ENCODE peak calls at places on chromosomes 3 and 15, in eight cellular contexts. One of them, this sample, is unnamed.

GRCh38 chr15:60945196-60945595 is 283.9 kb downstream of the RORA start:
- DNase-seq in H9: no peak
- DNase-seq in ovary: peak
- DNase-seq in WTC11: no peak
- DNase-seq in body of pancreas: peak
- DNase-seq in prostate gland: peak
- DNase-seq in PC-9: no peak
- DNase-seq in PC-3: no peak
- DNase-seq in this sample: no peak

GRCh38 chr15:34304613-34305012 is 33.0 kb downstream of the SLC12A6 start:
- DNase-seq in WTC11: no peak
- DNase-seq in H9: no peak
- DNase-seq in PC-3: peak
- DNase-seq in prostate gland: no peak
- DNase-seq in PC-9: no peak
- DNase-seq in ovary: no peak
- DNase-seq in body of pancreas: no peak
- DNase-seq in this sample: no peak

GRCh38 chr15:83166218-83166617 is 41.4 kb downstream of the HDGFL3 start:
- DNase-seq in body of pancreas: no peak
- DNase-seq in WTC11: no peak
- DNase-seq in prostate gland: no peak
- DNase-seq in H9: no peak
- DNase-seq in PC-3: no peak
- DNase-seq in ovary: no peak
- DNase-seq in PC-9: no peak
- DNase-seq in this sample: no peak

GRCh38 chr3:22231061-22231460 is 480.1 kb upstream of the ZNF385D start:
- DNase-seq in body of pancreas: no peak
- DNase-seq in PC-9: no peak
- DNase-seq in WTC11: no peak
- DNase-seq in H9: no peak
- DNase-seq in PC-3: peak
- DNase-seq in ovary: no peak
- DNase-seq in prostate gland: no peak
- DNase-seq in this sample: no peak

GRCh38 chr3:160150066-160150465 is 75.2 kb upstream of the C3orf80 start:
- DNase-seq in PC-9: no peak
- DNase-seq in WTC11: no peak
- DNase-seq in H9: no peak
- DNase-seq in ovary: no peak
- DNase-seq in prostate gland: no peak
- DNase-seq in PC-3: no peak
- DNase-seq in body of pancreas: no peak
- DNase-seq in this sample: no peak

GRCh38 chr3:133295199-133295901 is 104.5 kb upstream of the BFSP2 start:
- DNase-seq in prostate gland: no peak
- DNase-seq in PC-9: no peak
- DNase-seq in H9: peak
- DNase-seq in ovary: no peak
- DNase-seq in body of pancreas: no peak
- DNase-seq in WTC11: no peak
- DNase-seq in PC-3: peak
- DNase-seq in this sample: no peak

GRCh38 chr15:101499863-101500713 is 10.6 kb upstream of the PCSK6 start:
- DNase-seq in prostate gland: peak
- DNase-seq in H9: no peak
- DNase-seq in body of pancreas: peak
- DNase-seq in WTC11: no peak
- DNase-seq in ovary: no peak
- DNase-seq in PC-9: no peak
- DNase-seq in PC-3: peak
- DNase-seq in this sample: peak

GRCh38 chr3:28028554-28028953 is 212.9 kb upstream of the CMC1 start:
- DNase-seq in prostate gland: no peak
- DNase-seq in PC-3: peak
- DNase-seq in PC-9: no peak
- DNase-seq in WTC11: no peak
- DNase-seq in H9: no peak
- DNase-seq in ovary: no peak
- DNase-seq in body of pancreas: no peak
- DNase-seq in this sample: no peak

GRCh38 chr3:100695696-100696095 is 13.6 kb upstream of the TFG start:
- DNase-seq in body of pancreas: no peak
- DNase-seq in WTC11: no peak
- DNase-seq in ovary: no peak
- DNase-seq in PC-3: no peak
- DNase-seq in PC-9: no peak
- DNase-seq in prostate gland: no peak
- DNase-seq in H9: no peak
- DNase-seq in this sample: no peak

DNA sequence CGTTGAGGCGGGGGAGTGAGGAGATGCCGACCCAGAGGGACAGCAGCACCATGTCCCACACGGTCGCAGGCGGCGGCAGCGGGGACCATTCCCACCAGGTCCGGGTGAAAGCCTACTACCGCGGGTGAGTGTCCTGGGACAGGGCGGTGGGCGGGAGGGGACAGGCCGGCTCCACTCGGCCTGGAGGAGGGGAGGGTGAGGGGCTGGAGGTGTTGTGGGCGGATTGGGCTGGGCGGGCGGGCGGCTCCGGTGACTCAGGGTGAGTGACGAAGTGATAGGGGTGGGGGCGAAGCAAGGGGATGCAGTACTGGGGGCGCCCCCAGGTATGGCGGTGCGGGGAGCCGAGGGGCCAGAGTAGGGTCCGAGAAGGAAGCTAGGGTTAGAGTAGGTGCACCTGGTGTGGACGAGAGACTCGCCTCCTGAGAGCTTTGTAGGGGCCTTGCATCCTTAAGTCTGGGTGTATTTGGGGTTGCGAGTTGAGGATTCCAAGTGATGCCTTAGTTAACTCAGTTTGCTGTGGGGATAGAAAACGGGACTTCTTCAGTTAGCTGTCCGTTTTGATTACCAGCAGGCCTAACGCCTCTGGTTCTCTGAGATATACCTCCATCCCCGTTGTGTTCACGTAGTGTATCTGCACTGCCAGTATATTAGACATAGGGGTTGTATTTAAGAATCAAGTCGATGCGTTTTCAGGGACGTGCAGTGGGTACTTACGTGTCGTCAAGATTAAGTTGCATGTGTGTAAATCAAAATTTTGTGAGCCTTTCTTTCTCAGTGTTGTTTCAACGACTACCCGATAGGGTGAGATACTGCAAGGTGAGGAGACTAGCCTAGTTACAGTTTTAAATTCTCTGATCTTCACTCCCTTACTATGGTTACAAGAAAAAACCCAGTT is 670 bp downstream of the PRKCI start:
- DNase-seq in ovary: peak
- DNase-seq in WTC11: peak
- DNase-seq in PC-9: no peak
- DNase-seq in PC-3: peak
- DNase-seq in body of pancreas: peak
- DNase-seq in prostate gland: peak
- DNase-seq in H9: peak
- DNase-seq in this sample: no peak
- TF ChIP-seq CTCF in ovary: no peak
- TF ChIP-seq CTCF in WTC11: no peak
- TF ChIP-seq CTCF in PC-9: peak
- TF ChIP-seq CTCF in PC-3: no peak
- TF ChIP-seq CTCF in body of pancreas: no peak
- TF ChIP-seq CTCF in prostate gland: no peak
- TF ChIP-seq CTCF in H9: peak
- TF ChIP-seq CTCF in this sample: peak

GRCh38 chr3:190701096-190701532 is 161.4 kb downstream of the GMNC start:
- DNase-seq in H9: peak
- DNase-seq in WTC11: peak
- DNase-seq in PC-9: peak
- DNase-seq in PC-3: peak
- DNase-seq in ovary: no peak
- DNase-seq in body of pancreas: peak
- DNase-seq in prostate gland: peak
- DNase-seq in this sample: no peak
- TF ChIP-seq CTCF in H9: peak
- TF ChIP-seq CTCF in WTC11: no peak
- TF ChIP-seq CTCF in PC-9: peak
- TF ChIP-seq CTCF in PC-3: peak
- TF ChIP-seq CTCF in ovary: no peak
- TF ChIP-seq CTCF in body of pancreas: peak
- TF ChIP-seq CTCF in prostate gland: peak
- TF ChIP-seq CTCF in this sample: peak

GRCh38 chr3:179768080-179768479 is 115.2 kb downstream of the USP13 start:
- DNase-seq in body of pancreas: peak
- DNase-seq in PC-3: peak
- DNase-seq in PC-9: peak
- DNase-seq in prostate gland: no peak
- DNase-seq in ovary: peak
- DNase-seq in H9: peak
- DNase-seq in WTC11: peak
- DNase-seq in this sample: no peak
- TF ChIP-seq CTCF in body of pancreas: peak
- TF ChIP-seq CTCF in PC-3: peak
- TF ChIP-seq CTCF in PC-9: peak
- TF ChIP-seq CTCF in prostate gland: no peak
- TF ChIP-seq CTCF in ovary: peak
- TF ChIP-seq CTCF in H9: peak
- TF ChIP-seq CTCF in WTC11: peak
- TF ChIP-seq CTCF in this sample: no peak

DNA sequence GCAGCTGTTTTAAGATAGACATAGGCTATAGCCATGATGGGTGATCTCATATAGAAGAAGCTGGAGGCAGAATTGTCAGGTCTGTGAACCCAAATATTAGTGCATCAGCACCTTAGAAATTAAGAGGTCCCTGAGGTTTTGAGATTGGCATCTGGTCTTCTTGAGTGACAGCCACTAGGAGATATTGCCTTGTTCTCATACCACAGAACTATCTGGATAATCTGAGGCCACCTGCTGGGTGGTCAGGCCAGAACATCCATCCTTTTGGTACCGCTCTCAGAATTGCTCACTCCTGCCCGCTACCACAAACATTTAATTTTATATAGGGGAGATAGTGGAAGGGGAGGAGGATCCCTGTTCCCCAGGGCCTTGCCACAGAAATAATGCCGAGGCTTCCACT is 210.6 kb upstream of the ZPLD1 start:
- DNase-seq in prostate gland: no peak
- DNase-seq in ovary: no peak
- DNase-seq in body of pancreas: no peak
- DNase-seq in WTC11: no peak
- DNase-seq in PC-3: peak
- DNase-seq in H9: no peak
- DNase-seq in PC-9: peak
- DNase-seq in this sample: no peak
- TF ChIP-seq CTCF in prostate gland: peak
- TF ChIP-seq CTCF in ovary: no peak
- TF ChIP-seq CTCF in body of pancreas: no peak
- TF ChIP-seq CTCF in WTC11: no peak
- TF ChIP-seq CTCF in PC-3: peak
- TF ChIP-seq CTCF in H9: no peak
- TF ChIP-seq CTCF in PC-9: peak
- TF ChIP-seq CTCF in this sample: peak

GRCh38 chr3:106860182-106860581 is 517.1 kb upstream of the CCDC54 start:
- DNase-seq in H9: no peak
- DNase-seq in prostate gland: no peak
- DNase-seq in ovary: no peak
- DNase-seq in PC-3: peak
- DNase-seq in body of pancreas: no peak
- DNase-seq in WTC11: no peak
- DNase-seq in PC-9: no peak
- DNase-seq in this sample: no peak

GRCh38 chr3:106862067-106862466 is 515.2 kb upstream of the CCDC54 start:
- DNase-seq in PC-3: peak
- DNase-seq in WTC11: no peak
- DNase-seq in ovary: no peak
- DNase-seq in body of pancreas: no peak
- DNase-seq in PC-9: no peak
- DNase-seq in H9: no peak
- DNase-seq in prostate gland: no peak
- DNase-seq in this sample: no peak
- TF ChIP-seq CTCF in PC-3: peak
- TF ChIP-seq CTCF in WTC11: no peak
- TF ChIP-seq CTCF in ovary: peak
- TF ChIP-seq CTCF in body of pancreas: no peak
- TF ChIP-seq CTCF in PC-9: no peak
- TF ChIP-seq CTCF in H9: no peak
- TF ChIP-seq CTCF in prostate gland: peak
- TF ChIP-seq CTCF in this sample: no peak

This sample was measured in CD14-positive monocyte.